ENCODE peak calls at places on chromosomes 12 and 14, in ten cellular contexts. W is H9, G is sigmoid colon, Z is aorta, A is uterus, X is left lung, U is right atrium auricular region, I is ascending aorta, L is esophagus squamous epithelium, N is hepatocyte. Y is an unnamed sample.

GRCh38 chr14:73755434-73756014 is 41.3 kb upstream of the PNMA1 start:
- DNase-seq in W (no peak), G (peak; percentile 84), Z (peak; percentile 57), A (no peak), X (no peak), U (no peak), I (no peak), L (no peak), N (no peak), Y (no peak)

GRCh38 chr12:8676651-8677050 is 14.0 kb upstream of the MFAP5 start:
- DNase-seq in W (no peak), G (no peak), Z (no peak), A (no peak), X (peak; percentile 21), U (no peak), I (peak; percentile 22), L (no peak), N (no peak), Y (no peak)

GRCh38 chr12:46382425-46382973 is 9.9 kb upstream of the SLC38A2 start:
- DNase-seq in W (no peak), G (no peak), Z (peak; percentile 50), A (peak; percentile 47), X (no peak), U (no peak), I (peak; percentile 65), L (no peak), N (no peak), Y (no peak)

GRCh38 chr14:90778468-90779255 is 37.6 kb downstream of the TTC7B start:
- DNase-seq in W (no peak), G (no peak), Z (no peak), A (no peak), X (no peak), U (no peak), I (peak; percentile 56), L (no peak), N (no peak), Y (no peak)

GRCh38 chr12:97754306-97754705 is 291.7 kb downstream of the RMST start:
- DNase-seq in W (no peak), G (no peak), Z (no peak), A (no peak), X (no peak), U (no peak), I (no peak), L (no peak), N (no peak), Y (no peak)

GRCh38 chr14:99534333-99534732 is 53.1 kb downstream of the CCNK start:
- DNase-seq in W (no peak), G (no peak), Z (no peak), A (no peak), X (no peak), U (no peak), I (no peak), L (no peak), N (no peak), Y (no peak)

GRCh38 chr12:69621551-69621950 is 10.8 kb upstream of the LRRC10 start:
- DNase-seq in W (no peak), G (no peak), Z (no peak), A (no peak), X (no peak), U (no peak), I (no peak), L (no peak), N (no peak), Y (no peak)

GRCh38 chr14:92677087-92677668 is 71.2 kb downstream of the LGMN start:
- DNase-seq in W (no peak), G (peak; percentile 62), Z (peak; percentile 48), A (no peak), X (no peak), U (no peak), I (no peak), L (no peak), N (no peak), Y (no peak)

GRCh38 chr14:70822706-70823185 is 13.4 kb upstream of the MAP3K9 start:
- DNase-seq in W (peak; percentile 87), G (no peak), Z (peak; percentile 53), A (no peak), X (peak; percentile 90), U (no peak), I (peak; percentile 71), L (no peak), N (peak; percentile 78), Y (no peak)

GRCh38 chr12:30450872-30451271 is 244.8 kb downstream of the IPO8 start:
- DNase-seq in W (no peak), G (no peak), Z (no peak), A (no peak), X (no peak), U (no peak), I (no peak), L (no peak), N (no peak), Y (no peak)

GRCh38 chr12:32896438-32897275 is at the start of gene PKP2:
- DNase-seq in W (peak; percentile 97), G (no peak), Z (peak; percentile 52), A (peak; percentile 18), X (peak; percentile 91), U (no peak), I (no peak), L (no peak), N (peak; percentile 92), Y (peak; percentile 59)

GRCh38 chr12:80213871-80214270 is 114.5 kb downstream of the OTOGL start:
- DNase-seq in W (no peak), G (no peak), Z (no peak), A (no peak), X (no peak), U (no peak), I (no peak), L (no peak), N (no peak), Y (no peak)

GRCh38 chr12:110577717-110578521 is 5.2 kb downstream of the PPTC7 start:
- DNase-seq in W (no peak), G (no peak), Z (no peak), A (no peak), X (no peak), U (no peak), I (no peak), L (no peak), N (peak; percentile 14), Y (peak; percentile 75)

GRCh38 chr12:10965511-10965910 is 21.2 kb downstream of the TAS2R50 start:
- DNase-seq in W (no peak), G (no peak), Z (no peak), A (no peak), X (no peak), U (no peak), I (no peak), L (no peak), N (no peak), Y (no peak)

DNA sequence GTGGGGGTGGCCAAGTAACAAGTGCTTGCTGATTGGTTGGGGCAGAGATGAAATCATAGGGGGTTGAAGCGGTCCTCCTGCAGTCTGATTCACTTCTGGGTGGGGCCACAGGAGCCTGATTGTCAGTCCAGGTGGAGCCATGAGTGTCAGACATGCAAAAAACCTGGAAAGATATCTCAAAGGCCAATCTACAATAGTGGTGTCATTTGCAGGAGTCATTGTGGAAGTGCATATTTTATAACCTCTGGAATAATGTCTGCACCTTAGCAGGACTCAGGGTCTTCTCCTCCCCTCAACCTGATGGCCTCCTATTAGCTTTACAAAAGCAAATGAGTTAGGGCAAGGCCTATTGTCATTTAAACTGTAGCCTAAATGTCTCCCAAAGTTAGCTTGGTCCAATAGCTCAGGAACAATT is 241.4 kb downstream of the NUAK1 start:
- DNase-seq in W (peak; percentile 90), G (no peak), Z (no peak), A (no peak), X (no peak), U (no peak), I (no peak), L (no peak), N (no peak), Y (no peak)
- H3K27ac ChIP-seq in W (no peak overlapping the region), G (no peak overlapping the region), Z (no peak overlapping the region), A (no peak overlapping the region), X (no peak overlapping the region), U (no peak overlapping the region), I (no peak overlapping the region), L (no peak overlapping the region), N (no peak overlapping the region), Y (no peak overlapping the region)

GRCh38 chr12:112735296-112735695 is 56.3 kb upstream of the RPH3A start:
- DNase-seq in W (no peak), G (no peak), Z (no peak), A (no peak), X (no peak), U (no peak), I (no peak), L (no peak), N (no peak), Y (no peak)

GRCh38 chr12:112740387-112740934 is 51.1 kb upstream of the RPH3A start:
- DNase-seq in W (no peak), G (no peak), Z (no peak), A (no peak), X (no peak), U (no peak), I (no peak), L (no peak), N (no peak), Y (no peak)

GRCh38 chr12:112738531-112738930 is 53.0 kb upstream of the RPH3A start:
- DNase-seq in W (no peak), G (no peak), Z (no peak), A (no peak), X (no peak), U (no peak), I (no peak), L (no peak), N (no peak), Y (no peak)

GRCh38 chr12:112741106-112741505 is 50.4 kb upstream of the RPH3A start:
- DNase-seq in W (no peak), G (no peak), Z (no peak), A (no peak), X (no peak), U (no peak), I (no peak), L (no peak), N (no peak), Y (no peak)
- H3K27me3 ChIP-seq in W (no peaks in the 10 kb centered on the region), G (peaks cover 13% of the 10 kb centered on the region), Z (no peaks in the 10 kb centered on the region), A (no peaks in the 10 kb centered on the region), X (peaks cover 23% of the 10 kb centered on the region), U (no peaks in the 10 kb centered on the region), I (no peaks in the 10 kb centered on the region), L (peaks cover 79% of the 10 kb centered on the region), N (peaks cover 35% of the 10 kb centered on the region), Y (peaks cover 5% of the 10 kb centered on the region)

DNA sequence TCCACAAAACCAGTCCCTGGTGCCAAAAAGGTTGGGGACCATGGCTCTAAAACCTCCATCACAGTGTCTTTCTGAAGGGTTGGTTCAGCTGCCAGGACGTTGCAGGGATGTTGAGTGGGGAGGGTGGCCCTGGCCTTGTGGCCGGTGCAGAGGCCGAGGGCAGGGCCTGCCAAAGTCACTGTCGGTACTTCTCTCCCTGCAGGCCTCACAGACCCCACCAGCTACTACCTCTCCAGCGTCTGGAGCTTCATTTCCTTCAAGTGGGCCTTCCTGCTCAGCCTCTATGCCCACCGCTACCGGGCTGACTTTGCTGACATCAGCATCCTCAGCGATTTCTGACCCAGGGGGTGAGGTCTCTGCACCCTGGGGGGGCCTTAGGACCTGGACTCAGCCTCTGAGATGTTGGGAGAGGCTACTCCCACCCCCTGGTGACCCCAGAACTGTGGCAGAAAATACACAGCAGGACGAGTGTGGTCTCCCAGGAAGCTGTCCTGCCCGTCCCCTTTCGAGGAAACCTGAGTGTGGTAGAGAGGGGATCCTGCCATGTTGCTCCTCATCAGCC is 7.0 kb downstream of the SLC48A1 start:
- DNase-seq in W (no peak), G (peak; percentile 66), Z (no peak), A (no peak), X (peak; percentile 39), U (no peak), I (no peak), L (no peak), N (no peak), Y (no peak)
- H3K4me1 ChIP-seq in W (peaks cover 3% of the 10 kb centered on the region), G (no peaks in the 10 kb centered on the region), Z (no peaks in the 10 kb centered on the region), A (no peaks in the 10 kb centered on the region), X (peaks cover 46% of the 10 kb centered on the region), U (peaks cover 49% of the 10 kb centered on the region), I (peaks cover 31% of the 10 kb centered on the region), L (peaks cover 68% of the 10 kb centered on the region), N (no peaks in the 10 kb centered on the region), Y (peaks cover 18% of the 10 kb centered on the region)

GRCh38 chr14:61347771-61348443 is 26.5 kb downstream of the PRKCH start:
- DNase-seq in W (no peak), G (no peak), Z (no peak), A (no peak), X (no peak), U (no peak), I (no peak), L (no peak), N (no peak), Y (no peak)
- H3K27ac ChIP-seq in W (no peak overlapping the region), G (no peak overlapping the region), Z (no peak overlapping the region), A (peak overlapping the region; percentile 50), X (no peak overlapping the region), U (peak overlapping the region; percentile 54), I (no peak overlapping the region), L (peak overlapping the region; percentile 70), N (no peak overlapping the region), Y (no peak overlapping the region)

Y was measured in SJSA1.